ENCODE peak calls at places on chromosome 7, in four cellular contexts. C, S, I and T are unnamed samples.

GRCh38 chr7:134854816-134855215 is 75.4 kb downstream of the CALD1 start:
- DNase-seq in C (no peak), S (no peak), I (no peak), T (peak)

GRCh38 chr7:155204744-155205367 is 92.8 kb upstream of the INSIG1 start:
- DNase-seq in C (no peak), S (no peak), I (no peak), T (no peak)

GRCh38 chr7:23065974-23066373 is 39.6 kb upstream of the KLHL7 start:
- DNase-seq in C (no peak), S (no peak), I (no peak), T (peak)

GRCh38 chr7:121366852-121367431 is 29.2 kb downstream of the FAM3C start:
- DNase-seq in C (peak), S (peak), I (no peak), T (peak)

GRCh38 chr7:11742496-11742895 is 89.5 kb downstream of the THSD7A start:
- DNase-seq in C (no peak), S (no peak), I (no peak), T (no peak)

GRCh38 chr7:151817315-151817690 is 59.6 kb downstream of the PRKAG2 start:
- DNase-seq in C (no peak), S (no peak), I (no peak), T (no peak)

GRCh38 chr7:233456-234035 is 41.2 kb downstream of the FAM20C start:
- DNase-seq in C (no peak), S (no peak), I (no peak), T (peak)

GRCh38 chr7:101814996-101815825 is 2.2 kb upstream of the CUX1 start:
- DNase-seq in C (no peak), S (no peak), I (peak), T (peak)

GRCh38 chr7:44100458-44101303 is 3.5 kb upstream of the AEBP1 start:
- DNase-seq in C (peak), S (no peak), I (no peak), T (peak)

GRCh38 chr7:116231543-116232401 is 21.4 kb downstream of the TES start:
- DNase-seq in C (peak), S (no peak), I (no peak), T (peak)

GRCh38 chr7:71308105-71308504 is 176.2 kb downstream of the GALNT17 start:
- DNase-seq in C (no peak), S (no peak), I (no peak), T (no peak)

GRCh38 chr7:122132341-122132740 is 11.7 kb downstream of the AASS start:
- DNase-seq in C (no peak), S (no peak), I (no peak), T (peak)